ENCODE peak calls at places on chromosomes 7 and 10, in ten cellular contexts. Y, W, C, S, Z, V, G, M, J and F are unnamed samples.
A peak's percentile ranks its signal among the peaks of the same experiment; 100 is the strongest.

GRCh38 chr7:147173883-147174282 is 1057.3 kb downstream of the CNTNAP2 start:
- DNase-seq in Y (no peak), W (no peak), C (no peak), S (no peak), Z (no peak), V (no peak), G (no peak), M (no peak), J (no peak), F (no peak)

GRCh38 chr7:4629287-4629905 is 52.7 kb upstream of the FOXK1 start:
- DNase-seq in Y (no peak), W (no peak), C (no peak), S (no peak), Z (no peak), V (no peak), G (no peak), M (no peak), J (no peak), F (no peak)

GRCh38 chr7:100670074-100670473 is 3.5 kb upstream of the GNB2 start:
- DNase-seq in Y (no peak), W (no peak), C (no peak), S (no peak), Z (no peak), V (no peak), G (no peak), M (no peak), J (no peak), F (no peak)

GRCh38 chr7:41437257-41438196 is 265.4 kb downstream of the INHBA start:
- DNase-seq in Y (peak; percentile 30), W (no peak), C (no peak), S (no peak), Z (no peak), V (no peak), G (no peak), M (peak; percentile 33), J (no peak), F (no peak)

GRCh38 chr10:90148121-90148855 is 446.9 kb downstream of the KIF20B start:
- DNase-seq in Y (peak; percentile 86), W (peak; percentile 19), C (peak; percentile 45), S (peak; percentile 22), Z (no peak), V (peak; percentile 83), G (no peak), M (peak; percentile 48), J (no peak), F (no peak)

GRCh38 chr10:17214991-17215781 is 12.9 kb upstream of the VIM start:
- DNase-seq in Y (peak; percentile 98), W (no peak), C (no peak), S (peak; percentile 97), Z (no peak), V (peak; percentile 98), G (peak; percentile 57), M (no peak), J (no peak), F (no peak)

GRCh38 chr10:61890430-61890829 is 11.1 kb upstream of the ARID5B start:
- DNase-seq in Y (peak; percentile 42), W (no peak), C (no peak), S (peak; percentile 30), Z (no peak), V (no peak), G (no peak), M (no peak), J (no peak), F (no peak)

GRCh38 chr10:125694874-125695273 is 11.9 kb upstream of the TEX36 start:
- DNase-seq in Y (peak; percentile 95), W (no peak), C (no peak), S (peak; percentile 85), Z (no peak), V (peak; percentile 79), G (no peak), M (no peak), J (no peak), F (no peak)

GRCh38 chr7:92135100-92135429 is 788 bp upstream of the CYP51A1 start:
- DNase-seq in Y (peak; percentile 34), W (peak; percentile 55), C (peak; percentile 59), S (no peak), Z (peak; percentile 8), V (peak; percentile 46), G (peak; percentile 13), M (no peak), J (no peak), F (no peak)

GRCh38 chr10:110901954-110902819 is 16.8 kb downstream of the BBIP1 start:
- DNase-seq in Y (peak; percentile 86), W (no peak), C (no peak), S (peak; percentile 80), Z (no peak), V (peak; percentile 70), G (peak; percentile 55), M (no peak), J (no peak), F (no peak)

DNA sequence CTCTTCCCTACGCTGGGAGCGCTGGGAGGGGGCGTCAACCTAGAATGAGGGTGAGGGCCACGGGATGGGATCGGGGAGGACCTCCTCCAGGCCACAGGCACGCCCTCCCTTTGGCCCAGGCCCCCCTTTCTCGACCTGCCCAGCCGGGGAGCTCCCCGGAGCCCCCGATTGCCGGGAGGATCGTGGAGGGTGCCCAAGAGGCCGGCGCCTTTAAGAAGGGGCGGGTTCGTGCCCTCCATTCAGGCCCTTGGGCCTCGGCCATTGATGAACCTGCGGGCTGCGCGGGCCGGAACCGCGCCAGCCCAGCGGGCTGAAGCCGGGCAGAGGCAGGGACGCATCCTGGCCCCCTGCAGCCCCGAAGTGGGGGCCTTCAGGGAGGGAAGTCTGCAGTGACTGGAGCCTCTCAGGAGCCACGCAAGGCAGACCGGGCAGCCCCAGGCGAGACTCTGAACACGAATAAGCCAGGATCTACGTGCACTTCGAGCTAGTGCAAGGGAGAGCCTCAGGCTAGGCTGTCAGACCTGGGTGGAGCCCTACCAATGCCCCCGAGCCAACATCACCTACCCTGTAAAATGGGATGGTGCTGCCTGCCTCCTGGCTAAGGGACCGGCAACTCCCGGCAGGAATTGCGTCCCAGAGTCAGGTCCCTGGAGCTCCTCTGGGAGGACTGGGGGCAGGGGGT is 938 bp downstream of the SH2B2 start:
- DNase-seq in Y (no peak), W (peak; percentile 27), C (peak; percentile 65), S (no peak), Z (no peak), V (peak; percentile 12), G (peak; percentile 44), M (no peak), J (peak; percentile 89), F (no peak)
- H3K4me1 ChIP-seq in Y (no peaks in the 10 kb centered on the region), W (no peaks in the 10 kb centered on the region), C (peaks cover 19% of the 10 kb centered on the region), S (peaks cover 4% of the 10 kb centered on the region), Z (peaks cover 42% of the 10 kb centered on the region), V (no peaks in the 10 kb centered on the region), G (peaks cover 7% of the 10 kb centered on the region), M (peaks cover 3% of the 10 kb centered on the region), J (peaks cover 84% of the 10 kb centered on the region), F (peaks cover 20% of the 10 kb centered on the region)

GRCh38 chr10:123890761-123891146 is 853 bp downstream of the CPXM2 start:
- DNase-seq in Y (no peak), W (peak; percentile 12), C (no peak), S (no peak), Z (no peak), V (no peak), G (no peak), M (no peak), J (no peak), F (no peak)
- H3K27me3 ChIP-seq in Y (no peaks in the 10 kb centered on the region), W (no peaks in the 10 kb centered on the region), C (peaks cover 53% of the 10 kb centered on the region), S (no peaks in the 10 kb centered on the region), Z (peaks cover 10% of the 10 kb centered on the region), V (peaks cover 67% of the 10 kb centered on the region), G (no peaks in the 10 kb centered on the region), M (peaks cover 15% of the 10 kb centered on the region), J (peaks cover 21% of the 10 kb centered on the region), F (no peaks in the 10 kb centered on the region)

GRCh38 chr7:47038621-47039020 is 543.3 kb downstream of the TNS3 start:
- DNase-seq in Y (no peak), W (no peak), C (no peak), S (no peak), Z (no peak), V (no peak), G (no peak), M (no peak), J (no peak), F (no peak)
- H3K4me1 ChIP-seq in Y (no peaks in the 10 kb centered on the region), W (no peaks in the 10 kb centered on the region), C (peaks cover 11% of the 10 kb centered on the region), S (no peaks in the 10 kb centered on the region), Z (peaks cover 20% of the 10 kb centered on the region), V (no peaks in the 10 kb centered on the region), G (no peaks in the 10 kb centered on the region), M (peaks cover 9% of the 10 kb centered on the region), J (peaks cover 4% of the 10 kb centered on the region), F (no peaks in the 10 kb centered on the region)

GRCh38 chr7:141073641-141074161 is at the start of gene TMEM178B:
- DNase-seq in Y (no peak), W (no peak), C (peak; percentile 63), S (no peak), Z (no peak), V (no peak), G (no peak), M (no peak), J (no peak), F (no peak)
- H3K27me3 ChIP-seq in Y (peaks cover 33% of the 10 kb centered on the region), W (peaks cover 16% of the 10 kb centered on the region), C (peaks cover 67% of the 10 kb centered on the region), S (peaks cover 44% of the 10 kb centered on the region), Z (peaks cover 60% of the 10 kb centered on the region), V (peaks cover 97% of the 10 kb centered on the region), G (no peaks in the 10 kb centered on the region), M (peaks cover 57% of the 10 kb centered on the region), J (peaks cover 91% of the 10 kb centered on the region), F (peaks cover 4% of the 10 kb centered on the region)

DNA sequence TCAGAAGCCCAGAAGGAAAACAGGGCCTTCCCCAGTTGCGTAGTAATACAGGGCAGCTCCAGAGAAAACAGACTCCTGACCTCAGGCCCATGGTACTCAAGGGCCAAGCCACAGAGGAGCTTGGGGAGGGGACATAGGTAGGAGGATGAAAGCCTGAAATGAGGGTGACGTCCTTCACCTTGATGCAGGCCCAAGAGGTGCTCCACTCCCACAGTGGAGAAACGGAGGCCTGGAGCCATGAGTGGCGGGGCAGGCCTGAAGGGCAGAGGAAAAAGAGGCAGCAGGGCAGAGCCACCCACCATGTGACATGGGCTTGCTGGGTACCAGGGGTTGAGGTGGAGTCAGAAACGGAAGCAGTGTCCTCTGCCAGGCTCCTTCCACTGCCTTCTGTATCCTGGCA is 83.0 kb downstream of the C10orf105 start:
- DNase-seq in Y (no peak), W (no peak), C (no peak), S (no peak), Z (no peak), V (no peak), G (no peak), M (no peak), J (no peak), F (no peak)
- H3K4me1 ChIP-seq in Y (no peaks in the 10 kb centered on the region), W (no peaks in the 10 kb centered on the region), C (peaks cover 71% of the 10 kb centered on the region), S (no peaks in the 10 kb centered on the region), Z (peaks cover 16% of the 10 kb centered on the region), V (peaks cover 31% of the 10 kb centered on the region), G (no peaks in the 10 kb centered on the region), M (no peaks in the 10 kb centered on the region), J (peaks cover 58% of the 10 kb centered on the region), F (no peaks in the 10 kb centered on the region)

GRCh38 chr10:101293007-101293723 is 60.8 kb upstream of the BTRC start:
- DNase-seq in Y (no peak), W (no peak), C (peak; percentile 53), S (no peak), Z (no peak), V (no peak), G (no peak), M (no peak), J (no peak), F (no peak)
- H3K27me3 ChIP-seq in Y (peaks cover 37% of the 10 kb centered on the region), W (peaks cover 2% of the 10 kb centered on the region), C (peaks cover 99% of the 10 kb centered on the region), S (peaks cover 82% of the 10 kb centered on the region), Z (peaks cover 95% of the 10 kb centered on the region), V (peaks cover 60% of the 10 kb centered on the region), G (peaks cover 6% of the 10 kb centered on the region), M (peaks cover 72% of the 10 kb centered on the region), J (peaks cover 91% of the 10 kb centered on the region), F (peaks cover 8% of the 10 kb centered on the region)